ENCODE peak calls at places on chromosome 15, in six cellular contexts. W is mesendoderm, E is trophoblast cell, B is IMR-90, U is H9, H is mesenchymal stem cell. M is an unnamed sample.
A peak's percentile ranks its signal among the peaks of the same experiment; 100 is the strongest.

GRCh38 chr15:44199393-44199792 is 4.3 kb upstream of the FRMD5 start:
- DNase-seq in E (no peak), W (no peak), B (no peak), U (no peak), H (no peak), M (no peak)

GRCh38 chr15:100873029-100873677 is 6.5 kb upstream of the ALDH1A3 start:
- DNase-seq in B (peak; percentile 87), W (peak; percentile 82), E (peak; percentile 73), H (peak; percentile 86), U (peak; percentile 60), M (peak; percentile 76)

GRCh38 chr15:36810656-36811449 is 231.4 kb downstream of the CDIN1 start:
- DNase-seq in H (peak; percentile 34), E (no peak), U (peak; percentile 40), W (peak; percentile 59), B (no peak), M (no peak)

GRCh38 chr15:67110958-67111864 is 45.8 kb downstream of the SMAD3 start:
- DNase-seq in H (peak; percentile 61), U (no peak), W (no peak), E (no peak), B (peak; percentile 54), M (no peak)

GRCh38 chr15:51299187-51300015 is 39.0 kb downstream of the CYP19A1 start:
- DNase-seq in H (no peak), U (no peak), E (no peak), W (no peak), B (no peak), M (no peak)

GRCh38 chr15:64571857-64572291 is 111.5 kb downstream of the ZNF609 start:
- DNase-seq in B (no peak), E (peak; percentile 96), H (no peak), U (no peak), W (peak; percentile 52), M (no peak)

GRCh38 chr15:70337292-70338186 is 239.8 kb upstream of the TLE3 start:
- DNase-seq in W (no peak), H (peak; percentile 44), U (peak; percentile 18), B (no peak), E (no peak), M (no peak)

GRCh38 chr15:74184582-74185091 is 11.1 kb downstream of the ISLR start:
- DNase-seq in E (no peak), B (no peak), U (no peak), W (no peak), H (no peak), M (no peak)

GRCh38 chr15:99016680-99017321 is 9.2 kb upstream of the PGPEP1L start:
- DNase-seq in U (no peak), B (peak; percentile 66), W (peak; percentile 59), H (peak; percentile 70), E (no peak), M (no peak)

GRCh38 chr15:41678742-41679141 is 18.5 kb downstream of the MGA start:
- DNase-seq in W (no peak), B (no peak), H (no peak), U (no peak), E (no peak), M (no peak)

GRCh38 chr15:65132841-65133549 is 613 bp downstream of the PDCD7 start:
- DNase-seq in B (peak; percentile 47), E (peak; percentile 43), H (peak; percentile 75), W (peak; percentile 74), U (peak; percentile 53), M (peak; percentile 35)

GRCh38 chr15:55694652-55695150 is 48.3 kb downstream of the PRTG start:
- DNase-seq in U (peak; percentile 34), E (no peak), B (peak; percentile 83), W (peak; percentile 79), H (peak; percentile 89), M (no peak)

GRCh38 chr15:74891469-74891868 is 1.6 kb downstream of the MPI start:
- DNase-seq in H (no peak), E (no peak), B (no peak), W (no peak), U (no peak), M (no peak)

GRCh38 chr15:66702770-66703539 is 919 bp downstream of the SMAD6 start:
- DNase-seq in U (no peak), H (peak; percentile 51), W (no peak), B (no peak), E (no peak), M (no peak)

GRCh38 chr15:57245130-57245529 is 131.2 kb upstream of the CGNL1 start:
- DNase-seq in W (no peak), U (no peak), H (peak; percentile 54), B (peak; percentile 69), E (no peak), M (no peak)

GRCh38 chr15:75065467-75065850 is 42.1 kb downstream of the PPCDC start:
- DNase-seq in H (no peak), W (peak; percentile 23), B (peak; percentile 24), E (no peak), U (no peak), M (no peak)

GRCh38 chr15:67240235-67241131 is 14.0 kb downstream of the AAGAB start:
- DNase-seq in U (no peak), B (no peak), H (no peak), W (peak; percentile 30), E (no peak), M (no peak)

GRCh38 chr15:29008846-29009245 is 123.1 kb downstream of the APBA2 start:
- DNase-seq in H (peak; percentile 65), W (peak; percentile 15), E (no peak), U (no peak), B (peak; percentile 58), M (no peak)

GRCh38 chr15:58498821-58499580 is 67.2 kb downstream of the LIPC start:
- DNase-seq in W (no peak), U (no peak), E (peak; percentile 46), B (peak; percentile 98), H (peak; percentile 99), M (no peak)

GRCh38 chr15:63018639-63019038 is 23.9 kb upstream of the TPM1 start:
- DNase-seq in B (peak; percentile 39), E (no peak), U (no peak), W (no peak), H (peak; percentile 25), M (no peak)

GRCh38 chr15:66955871-66956585 is 109.4 kb upstream of the SMAD3 start:
- DNase-seq in B (peak; percentile 80), W (peak; percentile 52), H (peak; percentile 26), U (no peak), E (peak; percentile 80), M (no peak)

GRCh38 chr15:90819850-90820249 is 48.5 kb upstream of the FURIN start:
- DNase-seq in B (no peak), E (no peak), W (no peak), H (no peak), U (no peak), M (no peak)

GRCh38 chr15:29968099-29968892 is 114.5 kb upstream of the GOLGA8J start:
- DNase-seq in U (peak; percentile 64), B (no peak), W (peak; percentile 53), E (no peak), H (no peak), M (peak; percentile 17)

GRCh38 chr15:25775317-25775912 is 87.7 kb downstream of the ATP10A start:
- DNase-seq in B (peak; percentile 82), E (no peak), H (peak; percentile 16), W (peak; percentile 80), U (no peak), M (no peak)

GRCh38 chr15:25770618-25771369 is 92.3 kb downstream of the ATP10A start:
- DNase-seq in U (no peak), H (no peak), B (no peak), E (peak; percentile 46), W (no peak), M (no peak)

GRCh38 chr15:25774871-25775270 is 88.3 kb downstream of the ATP10A start:
- DNase-seq in U (no peak), B (no peak), H (no peak), W (no peak), E (no peak), M (no peak)

GRCh38 chr15:25772500-25772899 is 90.6 kb downstream of the ATP10A start:
- DNase-seq in E (no peak), U (no peak), H (no peak), B (no peak), W (no peak), M (no peak)

GRCh38 chr15:25773248-25773647 is 89.9 kb downstream of the ATP10A start:
- DNase-seq in E (no peak), B (no peak), U (no peak), H (no peak), W (no peak), M (no peak)
- H2AK5ac ChIP-seq in E (no peak overlapping the region), B (no peak overlapping the region), U (no peak overlapping the region), H (no peak overlapping the region), W (no peak overlapping the region), M (no peak overlapping the region)

DNA sequence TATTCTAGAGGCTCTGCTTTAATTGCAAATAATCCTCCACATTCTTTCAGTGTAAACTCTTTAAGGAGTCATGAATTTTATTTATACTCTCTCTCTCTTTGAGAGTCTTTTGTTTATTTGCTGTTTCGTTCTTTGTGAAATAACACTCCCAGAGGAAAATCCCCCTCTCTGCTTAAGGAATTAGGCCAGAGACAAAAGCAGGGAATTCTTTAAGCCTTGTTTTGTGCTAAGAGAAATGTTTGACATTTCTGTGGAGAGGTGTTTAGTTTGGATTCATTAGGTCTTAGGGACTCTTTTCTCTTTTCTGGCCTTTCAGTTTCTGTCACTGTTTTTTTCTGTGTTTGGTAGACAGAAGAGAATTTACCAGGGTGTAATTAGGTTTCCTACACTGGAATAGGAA is 241.9 kb upstream of the NR2F2 start:
- DNase-seq in H (peak; percentile 49), W (no peak), B (peak; percentile 37), E (no peak), U (no peak), M (peak; percentile 91)
- H2AK5ac ChIP-seq in H (no peak overlapping the region), W (no peak overlapping the region), B (no peak overlapping the region), E (no peak overlapping the region), U (no peak overlapping the region), M (no peak overlapping the region)

DNA sequence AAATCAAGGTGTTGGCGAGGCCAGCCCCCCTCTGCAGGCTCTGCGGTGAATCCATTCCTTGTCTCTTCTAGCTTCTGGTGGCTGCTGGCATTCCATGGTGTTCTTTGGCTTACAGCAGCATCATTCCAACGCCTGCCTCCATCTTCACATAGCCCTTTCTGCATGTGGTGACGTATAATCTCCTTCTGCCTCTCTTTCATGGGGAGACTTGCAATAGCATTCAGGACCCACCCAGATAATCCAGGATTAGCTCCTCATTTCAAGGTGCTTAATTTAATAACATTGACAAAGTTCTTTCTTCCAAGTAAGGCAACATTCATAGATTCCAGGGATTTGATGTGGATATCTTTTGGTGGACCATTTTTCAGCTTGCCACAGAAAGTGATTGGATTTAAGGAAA is 35.8 kb downstream of the ISG20 start:
- DNase-seq in H (no peak), B (no peak), E (no peak), U (no peak), W (no peak), M (no peak)
- H2AK5ac ChIP-seq in H (no peak overlapping the region), B (no peak overlapping the region), E (no peak overlapping the region), U (no peak overlapping the region), W (no peak overlapping the region), M (no peak overlapping the region)

DNA sequence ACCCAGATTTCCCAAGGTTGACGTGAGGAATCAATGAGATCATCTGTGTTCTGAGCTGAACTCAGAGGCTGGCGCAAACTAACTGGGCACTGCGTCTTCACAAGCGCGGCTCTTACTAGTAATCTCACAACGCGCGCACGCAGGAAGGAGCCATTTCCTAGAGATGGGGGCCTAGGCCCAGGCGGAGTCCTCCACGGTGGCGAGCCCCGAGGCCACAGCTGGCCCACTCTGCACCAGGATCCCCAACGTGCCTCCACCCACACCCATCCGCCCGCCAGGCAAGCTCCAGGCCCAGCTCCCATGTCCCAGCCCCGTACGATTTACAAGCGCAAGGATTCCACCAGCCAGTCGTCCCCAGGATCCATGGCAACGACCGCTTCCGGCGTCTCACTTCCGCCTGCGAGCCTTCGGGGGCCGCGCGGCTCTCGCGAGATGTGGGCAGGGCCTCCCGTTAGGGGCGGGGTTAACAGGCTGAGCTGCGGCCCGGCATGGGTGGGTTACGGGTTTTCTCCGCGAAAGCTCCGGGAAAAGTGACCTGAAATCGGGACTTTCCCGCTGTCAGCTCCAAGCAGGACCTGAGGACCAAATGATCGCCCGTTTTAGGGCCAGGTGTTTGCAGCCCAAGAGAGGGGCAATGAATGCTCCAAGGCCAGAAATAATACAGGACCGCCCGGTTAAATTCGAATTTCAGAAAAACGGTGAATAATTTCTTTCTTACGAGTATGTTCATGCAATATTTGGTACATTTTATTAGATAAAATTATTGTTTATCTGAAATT is at the start of gene WDR73:
- DNase-seq in U (peak; percentile 95), B (peak; percentile 92), H (peak; percentile 96), W (peak; percentile 97), E (peak; percentile 96), M (peak; percentile 93)
- H2AK5ac ChIP-seq in U (no peak within 1 kb of the TSS), B (peak within 1 kb of the TSS; percentile 91), H (peak within 1 kb of the TSS; percentile 88), W (peak within 1 kb of the TSS; percentile 62), E (peak within 1 kb of the TSS; percentile 11), M (no peak within 1 kb of the TSS)

M was measured in neuronal stem cell.